ENCODE peak calls at places on chromosome 20, in four cellular contexts. S, Y, U and T are unnamed samples.

GRCh38 chr20:17519606-17520285 is 11.4 kb downstream of the BFSP1 start:
- DNase-seq in S (no peak), Y (no peak), U (no peak), T (no peak)

GRCh38 chr20:51128198-51128597 is 105.3 kb upstream of the KCNG1 start:
- DNase-seq in S (no peak), Y (no peak), U (peak), T (no peak)

GRCh38 chr20:5504061-5504739 is 187.4 kb upstream of the PROKR2 start:
- DNase-seq in S (no peak), Y (peak), U (no peak), T (peak)

GRCh38 chr20:39080326-39080725 is 118.2 kb downstream of the DHX35 start:
- DNase-seq in S (no peak), Y (no peak), U (no peak), T (no peak)

GRCh38 chr20:24465730-24466129 is 3.7 kb upstream of the SYNDIG1 start:
- DNase-seq in S (no peak), Y (peak), U (no peak), T (peak)

GRCh38 chr20:10513931-10514575 is 78.9 kb downstream of the SLX4IP start:
- DNase-seq in S (no peak), Y (no peak), U (no peak), T (no peak)

GRCh38 chr20:58131111-58131510 is 97.3 kb downstream of the ANKRD60 start:
- DNase-seq in S (no peak), Y (peak), U (no peak), T (no peak)

GRCh38 chr20:18056174-18057105 is 1.3 kb downstream of the OVOL2 start:
- DNase-seq in S (peak), Y (no peak), U (no peak), T (peak)

GRCh38 chr20:6746901-6747609 is 20.4 kb upstream of the BMP2 start:
- DNase-seq in S (no peak), Y (no peak), U (peak), T (no peak)

GRCh38 chr20:38805502-38805957 is at the start of gene PPP1R16B:
- DNase-seq in S (peak), Y (no peak), U (no peak), T (peak)

GRCh38 chr20:878511-879307 is 37.4 kb downstream of the ANGPT4 start:
- DNase-seq in S (peak), Y (no peak), U (peak), T (no peak)

GRCh38 chr20:41425180-41425884 is 58.7 kb upstream of the EMILIN3 start:
- DNase-seq in S (no peak), Y (no peak), U (peak), T (no peak)

GRCh38 chr20:41167118-41167470 is 29.8 kb downstream of the PLCG1 start:
- DNase-seq in S (no peak), Y (no peak), U (no peak), T (no peak)

GRCh38 chr20:41091926-41092325 is 45.4 kb upstream of the PLCG1 start:
- DNase-seq in S (no peak), Y (no peak), U (peak), T (no peak)

GRCh38 chr20:59650418-59650817 is 46.1 kb downstream of the PHACTR3 start:
- DNase-seq in S (no peak), Y (no peak), U (no peak), T (no peak)

GRCh38 chr20:41697861-41698559 is 79.8 kb upstream of the CHD6 start:
- DNase-seq in S (peak), Y (no peak), U (peak), T (no peak)

GRCh38 chr20:24770628-24771556 is 178.2 kb upstream of the CST7 start:
- DNase-seq in S (no peak), Y (no peak), U (no peak), T (no peak)

GRCh38 chr20:43721429-43722152 is 5.2 kb downstream of the GTSF1L start:
- DNase-seq in S (no peak), Y (no peak), U (no peak), T (no peak)

DNA sequence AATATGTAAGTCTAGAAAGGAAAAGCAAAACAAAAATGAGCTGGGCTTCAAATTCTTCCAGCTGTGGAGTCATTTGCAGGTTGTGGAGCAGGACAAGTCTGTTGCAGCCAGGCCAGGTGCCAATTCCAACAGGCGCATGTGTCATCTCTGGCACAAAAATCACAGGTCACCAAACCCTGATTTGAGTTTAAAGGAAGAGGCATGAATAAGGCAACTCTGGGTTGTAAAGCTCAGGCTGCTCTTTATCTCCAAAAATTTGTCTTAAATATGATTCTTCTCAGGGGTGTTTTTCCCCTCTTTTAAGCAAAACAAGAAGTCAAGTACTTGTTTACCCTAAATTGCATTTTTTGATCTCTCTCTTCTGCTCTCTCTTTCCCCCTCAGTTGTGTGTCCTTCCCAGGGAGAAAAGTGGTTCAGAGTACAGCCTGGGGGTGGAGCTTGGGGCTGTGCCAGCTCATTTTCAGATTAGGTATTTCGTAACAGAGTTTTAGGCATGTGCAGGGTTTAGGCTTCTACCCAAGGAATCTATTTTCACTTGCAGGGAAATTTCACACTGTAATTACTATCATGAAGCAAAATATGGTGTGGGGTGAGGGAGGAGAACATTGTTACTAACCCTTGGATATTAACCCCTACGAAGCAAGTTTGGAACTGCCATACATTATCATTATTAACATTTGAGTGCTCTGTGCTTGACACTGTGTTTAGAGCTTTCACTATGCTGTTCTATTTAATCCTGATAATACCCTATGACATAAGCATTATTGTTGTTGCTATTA is 8.3 kb upstream of the NCOA3 start:
- DNase-seq in S (peak), Y (peak), U (peak), T (peak)
- H3K27ac ChIP-seq in S (peak), Y (peak), U (peak), T (peak)

DNA sequence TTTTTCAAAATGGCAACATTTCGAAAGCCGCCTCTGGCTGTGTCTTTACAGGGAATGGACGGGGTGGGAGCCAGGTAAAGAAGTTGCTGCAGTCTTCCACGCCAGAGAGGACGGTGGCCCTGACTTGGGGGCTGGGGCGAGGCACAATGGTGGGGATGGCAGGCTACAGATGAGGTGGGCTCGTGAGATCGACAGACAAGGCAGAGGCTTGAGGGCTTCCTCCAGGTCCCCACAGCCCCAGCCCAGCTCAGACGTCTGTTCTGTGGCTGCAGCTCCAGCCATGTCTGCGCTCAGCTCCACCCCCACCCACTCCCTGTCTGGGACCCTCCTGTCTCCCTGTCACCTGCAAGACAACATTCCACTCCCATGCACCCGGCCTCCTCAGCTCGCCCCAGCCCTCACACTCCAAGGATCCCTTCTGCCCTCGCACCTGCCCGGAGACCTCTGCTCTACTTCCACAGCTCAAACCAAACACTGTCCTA is 7.4 kb upstream of the C20orf144 start:
- DNase-seq in S (peak), Y (peak), U (no peak), T (peak)
- H3K27ac ChIP-seq in S (peak), Y (no peak), U (no peak), T (peak)

GRCh38 chr20:31595654-31596411 is 9.3 kb upstream of the ID1 start:
- DNase-seq in S (peak), Y (peak), U (peak), T (peak)

GRCh38 chr20:31594558-31595379 is 10.3 kb upstream of the ID1 start:
- DNase-seq in S (peak), Y (no peak), U (no peak), T (peak)

GRCh38 chr20:31594002-31594557 is 11.0 kb upstream of the ID1 start:
- DNase-seq in S (peak), Y (no peak), U (no peak), T (no peak)

GRCh38 chr20:31596831-31597482 is 8.1 kb upstream of the ID1 start:
- DNase-seq in S (peak), Y (no peak), U (no peak), T (no peak)

GRCh38 chr20:31595380-31595653 is 9.8 kb upstream of the ID1 start:
- DNase-seq in S (no peak), Y (no peak), U (no peak), T (no peak)
- H3K27ac ChIP-seq in S (peak), Y (peak), U (peak), T (peak)

GRCh38 chr20:1939270-1939595 is 44.0 kb downstream of the SIRPA start:
- DNase-seq in S (no peak), Y (no peak), U (no peak), T (no peak)
- H3K27ac ChIP-seq in S (no peak), Y (no peak), U (no peak), T (no peak)

GRCh38 chr20:48761023-48761785 is 66.6 kb downstream of the PREX1 start:
- DNase-seq in S (no peak), Y (no peak), U (no peak), T (no peak)
- H3K27ac ChIP-seq in S (no peak), Y (peak), U (no peak), T (no peak)

GRCh38 chr20:53150532-53150931 is 178.4 kb downstream of the TSHZ2 start:
- DNase-seq in S (no peak), Y (no peak), U (no peak), T (no peak)

GRCh38 chr20:53149184-53149651 is 177.1 kb downstream of the TSHZ2 start:
- DNase-seq in S (no peak), Y (no peak), U (no peak), T (no peak)

GRCh38 chr20:53152228-53152627 is 180.1 kb downstream of the TSHZ2 start:
- DNase-seq in S (no peak), Y (no peak), U (no peak), T (no peak)

GRCh38 chr20:53148764-53149163 is 176.6 kb downstream of the TSHZ2 start:
- DNase-seq in S (no peak), Y (no peak), U (no peak), T (no peak)

DNA sequence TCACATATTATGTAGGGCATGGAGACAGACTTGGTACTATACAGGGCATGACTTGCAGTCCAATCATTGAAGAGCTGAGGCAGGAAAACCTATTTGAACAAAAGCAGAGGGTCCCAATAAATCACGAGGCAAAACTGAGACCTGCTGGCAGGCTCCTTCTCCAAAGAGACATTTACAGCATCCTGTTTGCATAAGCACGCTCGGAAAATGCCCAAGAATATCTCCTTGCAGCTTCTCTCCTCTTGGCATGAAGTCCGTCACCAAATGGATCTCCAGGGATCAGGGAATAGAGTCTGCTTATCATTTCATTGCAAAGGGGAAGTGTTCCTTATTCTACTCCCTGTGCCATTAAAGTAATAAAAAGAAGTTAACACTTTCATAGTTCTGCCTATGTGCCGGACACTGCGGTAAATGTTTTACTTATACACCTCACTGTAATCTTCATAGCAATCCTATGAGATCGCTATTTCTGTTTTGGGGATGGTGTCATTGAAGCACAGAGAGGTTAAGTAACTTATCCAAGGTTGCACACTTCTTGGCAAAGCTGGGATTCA is 177.6 kb downstream of the TSHZ2 start:
- DNase-seq in S (peak), Y (no peak), U (no peak), T (no peak)
- H3K27ac ChIP-seq in S (no peak), Y (peak), U (no peak), T (no peak)

GRCh38 chr20:32110173-32110704 is 725 bp downstream of the TM9SF4 start:
- DNase-seq in S (peak), Y (peak), U (no peak), T (no peak)

GRCh38 chr20:32111287-32111686 is 1.8 kb downstream of the TM9SF4 start:
- DNase-seq in S (no peak), Y (no peak), U (no peak), T (no peak)

GRCh38 chr20:32111763-32112162 is 2.2 kb downstream of the TM9SF4 start:
- DNase-seq in S (no peak), Y (no peak), U (no peak), T (no peak)

GRCh38 chr20:32109392-32110172 is at the start of gene TM9SF4:
- DNase-seq in S (peak), Y (peak), U (peak), T (peak)

DNA sequence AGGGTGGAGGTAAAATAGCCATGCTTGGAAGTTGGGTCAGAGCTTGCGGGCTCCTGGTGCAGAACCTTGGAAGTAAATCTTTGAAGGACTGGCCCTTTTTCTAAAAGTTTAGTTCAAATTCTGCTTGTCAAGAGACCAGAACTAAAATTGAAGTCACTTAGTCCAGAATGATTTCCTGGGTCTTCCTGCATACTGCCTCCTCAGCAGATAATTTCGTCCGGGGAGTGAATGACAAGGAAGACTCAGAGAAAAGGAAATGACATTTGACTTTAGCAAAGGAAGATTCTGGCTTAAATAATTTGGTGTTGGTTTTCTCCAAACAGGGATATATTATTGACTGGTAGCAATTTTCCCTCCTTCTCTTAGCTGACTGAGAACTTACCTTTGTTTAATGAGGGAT is 1.2 kb downstream of the TM9SF4 start:
- DNase-seq in S (no peak), Y (no peak), U (no peak), T (no peak)
- H3K27ac ChIP-seq in S (peak), Y (peak), U (no peak), T (no peak)

DNA sequence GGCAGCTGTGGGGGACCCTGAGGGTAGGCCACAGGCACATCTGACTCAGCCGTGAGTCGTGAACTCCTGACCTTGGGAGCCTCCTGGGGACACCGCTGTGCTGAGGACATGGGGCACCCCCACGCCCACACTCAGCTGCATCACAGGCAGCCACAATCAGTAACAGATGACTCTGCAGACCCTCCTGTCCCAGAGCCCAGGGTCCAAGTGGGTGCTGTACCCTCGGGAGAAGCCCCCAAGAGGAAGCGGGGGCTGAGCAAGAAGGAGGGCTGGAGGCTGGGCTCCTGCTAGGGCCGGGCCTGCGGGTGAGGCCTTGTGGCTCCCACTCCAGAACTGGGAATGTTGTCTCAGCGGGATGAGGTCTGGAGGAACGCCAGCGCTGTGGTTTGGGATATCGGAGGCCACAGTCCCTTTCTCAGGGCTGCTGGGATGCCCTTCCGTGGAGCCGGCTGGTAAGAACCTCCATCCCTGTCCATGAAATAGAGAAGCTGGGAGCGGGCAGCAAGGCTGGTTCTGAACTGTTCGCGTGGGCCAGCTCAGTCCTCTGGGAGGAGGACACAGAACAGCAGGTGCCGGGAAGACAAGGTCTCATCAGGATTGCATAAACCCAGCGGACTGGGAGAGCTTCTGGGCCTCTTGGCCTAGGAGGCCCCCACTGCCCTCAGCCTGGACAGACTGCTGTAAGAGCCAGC is 3.1 kb upstream of the LAMA5 start:
- DNase-seq in S (peak), Y (no peak), U (peak), T (no peak)
- H3K27ac ChIP-seq in S (peak), Y (peak), U (peak), T (peak)